ENCODE peak calls at places on chromosomes 3 and 15, in ten cellular contexts. N is heart left ventricle, G is kidney epithelial cell, Q is cardiac fibroblast, M is AG09319, U is osteocyte, O is GM20000, X is breast epithelium, W is adrenal gland, L is progenitor cell of endocrine pancreas. Z is an unnamed sample.

GRCh38 chr3:41044526-41044925 is 154.8 kb upstream of the CTNNB1 start:
- DNase-seq in X (no peak), L (no peak), O (no peak), M (no peak), U (peak), N (no peak), G (no peak), W (no peak), Q (no peak), Z (no peak)

GRCh38 chr3:119518026-119518425 is 19.7 kb downstream of the TIMMDC1 start:
- DNase-seq in X (no peak), U (no peak), W (no peak), O (no peak), L (no peak), G (no peak), M (no peak), Q (no peak), N (no peak), Z (no peak)

GRCh38 chr3:12193485-12194165 is 34.9 kb upstream of the TIMP4 start:
- DNase-seq in N (no peak), W (peak), Q (peak), M (peak), L (no peak), X (no peak), U (no peak), G (peak), O (peak), Z (no peak)

GRCh38 chr3:136994772-136995516 is 37.2 kb downstream of the IL20RB start:
- DNase-seq in G (no peak), U (no peak), Q (peak), M (peak), N (peak), L (no peak), X (peak), O (no peak), W (peak), Z (no peak)

GRCh38 chr3:99783009-99783573 is 34.6 kb upstream of the CMSS1 start:
- DNase-seq in X (no peak), W (no peak), L (no peak), U (no peak), G (peak), O (no peak), M (peak), N (no peak), Q (peak), Z (no peak)

GRCh38 chr3:141405025-141405424 is 36.7 kb downstream of the ZBTB38 start:
- DNase-seq in Q (peak), U (no peak), L (no peak), G (no peak), M (no peak), N (no peak), O (no peak), W (no peak), X (no peak), Z (no peak)

GRCh38 chr15:58608129-58608590 is 141.3 kb downstream of the ADAM10 start:
- DNase-seq in O (no peak), U (no peak), W (no peak), N (no peak), M (peak), Q (peak), L (no peak), G (no peak), X (no peak), Z (no peak)

GRCh38 chr3:170636609-170637008 is 50.7 kb upstream of the SLC7A14 start:
- DNase-seq in Q (no peak), W (no peak), G (no peak), U (no peak), X (no peak), M (no peak), O (no peak), L (no peak), N (no peak), Z (no peak)

DNA sequence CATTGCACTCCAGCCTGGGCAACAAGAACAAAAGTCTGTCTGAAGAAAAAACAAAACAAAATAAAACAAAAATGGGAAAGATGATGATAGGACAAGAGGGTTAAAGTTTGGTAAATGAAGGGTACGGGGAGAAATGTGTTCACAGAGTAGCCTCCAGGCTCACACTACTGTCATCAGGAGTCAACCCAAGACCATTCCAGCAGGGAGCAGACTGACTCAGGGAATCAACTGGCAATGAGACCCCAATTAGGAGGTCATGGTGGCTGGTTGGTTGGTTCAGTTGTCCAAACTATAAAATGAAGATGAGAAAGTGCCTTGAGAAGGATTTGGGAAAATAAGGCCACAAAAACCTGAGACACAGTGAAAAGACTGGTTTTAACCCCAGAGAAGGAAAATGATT is 51.8 kb downstream of the KLHL6 start:
- DNase-seq in Q (no peak), L (no peak), X (no peak), M (no peak), U (no peak), W (no peak), G (no peak), N (no peak), O (no peak), Z (no peak)
- TF ChIP-seq CTCF in Q (no peak), L (no peak), X (no peak), M (no peak), U (no peak), W (no peak), G (no peak), N (peak), O (no peak), Z (no peak)

GRCh38 chr3:94433811-94434210 is 370.9 kb downstream of the NSUN3 start:
- DNase-seq in W (no peak), U (no peak), N (no peak), Q (peak), G (no peak), X (no peak), L (no peak), M (no peak), O (no peak), Z (no peak)
- TF ChIP-seq CTCF in W (no peak), U (no peak), N (no peak), Q (no peak), G (no peak), X (no peak), L (no peak), M (no peak), O (no peak), Z (no peak)

GRCh38 chr3:74630602-74631001 is 16.1 kb upstream of the CNTN3 start:
- DNase-seq in G (no peak), X (no peak), L (no peak), U (no peak), M (no peak), O (no peak), N (no peak), W (no peak), Q (peak), Z (no peak)
- TF ChIP-seq CTCF in G (peak), X (peak), L (peak), U (peak), M (peak), O (no peak), N (peak), W (peak), Q (peak), Z (peak)

GRCh38 chr3:102225407-102226132 is 209.2 kb upstream of the ZPLD1 start:
- DNase-seq in L (no peak), Q (peak), N (no peak), M (peak), G (peak), X (no peak), U (no peak), W (no peak), O (peak), Z (no peak)

GRCh38 chr3:102226463-102226862 is 208.4 kb upstream of the ZPLD1 start:
- DNase-seq in X (no peak), O (no peak), U (no peak), Q (no peak), W (no peak), L (no peak), N (no peak), M (no peak), G (no peak), Z (no peak)

GRCh38 chr3:102223139-102223538 is 211.7 kb upstream of the ZPLD1 start:
- DNase-seq in N (no peak), O (no peak), M (no peak), U (no peak), G (no peak), W (no peak), X (no peak), L (no peak), Q (no peak), Z (no peak)

GRCh38 chr3:102229062-102229655 is 205.7 kb upstream of the ZPLD1 start:
- DNase-seq in L (peak), X (peak), N (peak), G (no peak), Q (peak), O (peak), U (peak), W (peak), M (peak), Z (peak)

DNA sequence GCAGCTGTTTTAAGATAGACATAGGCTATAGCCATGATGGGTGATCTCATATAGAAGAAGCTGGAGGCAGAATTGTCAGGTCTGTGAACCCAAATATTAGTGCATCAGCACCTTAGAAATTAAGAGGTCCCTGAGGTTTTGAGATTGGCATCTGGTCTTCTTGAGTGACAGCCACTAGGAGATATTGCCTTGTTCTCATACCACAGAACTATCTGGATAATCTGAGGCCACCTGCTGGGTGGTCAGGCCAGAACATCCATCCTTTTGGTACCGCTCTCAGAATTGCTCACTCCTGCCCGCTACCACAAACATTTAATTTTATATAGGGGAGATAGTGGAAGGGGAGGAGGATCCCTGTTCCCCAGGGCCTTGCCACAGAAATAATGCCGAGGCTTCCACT is 210.6 kb upstream of the ZPLD1 start:
- DNase-seq in N (peak), M (peak), Q (peak), L (no peak), X (no peak), O (peak), U (no peak), G (no peak), W (no peak), Z (peak)
- TF ChIP-seq CTCF in N (peak), M (peak), Q (peak), L (no peak), X (no peak), O (peak), U (peak), G (peak), W (peak), Z (no peak)

GRCh38 chr15:40273428-40273827 is 9.4 kb downstream of the ANKRD63 start:
- DNase-seq in U (no peak), Q (no peak), O (no peak), M (no peak), N (no peak), W (no peak), X (no peak), L (no peak), G (no peak), Z (no peak)

GRCh38 chr15:40270246-40270995 is 12.4 kb downstream of the ANKRD63 start:
- DNase-seq in W (no peak), O (no peak), U (no peak), X (no peak), M (no peak), G (no peak), N (no peak), L (no peak), Q (no peak), Z (no peak)

GRCh38 chr15:40271915-40272712 is 10.8 kb downstream of the ANKRD63 start:
- DNase-seq in X (no peak), M (no peak), N (no peak), U (no peak), W (no peak), G (no peak), Q (no peak), L (no peak), O (no peak), Z (no peak)

GRCh38 chr15:40274350-40275274 is 8.3 kb downstream of the ANKRD63 start:
- DNase-seq in M (peak), Q (peak), G (no peak), W (peak), U (peak), O (peak), L (peak), X (peak), N (peak), Z (peak)

DNA sequence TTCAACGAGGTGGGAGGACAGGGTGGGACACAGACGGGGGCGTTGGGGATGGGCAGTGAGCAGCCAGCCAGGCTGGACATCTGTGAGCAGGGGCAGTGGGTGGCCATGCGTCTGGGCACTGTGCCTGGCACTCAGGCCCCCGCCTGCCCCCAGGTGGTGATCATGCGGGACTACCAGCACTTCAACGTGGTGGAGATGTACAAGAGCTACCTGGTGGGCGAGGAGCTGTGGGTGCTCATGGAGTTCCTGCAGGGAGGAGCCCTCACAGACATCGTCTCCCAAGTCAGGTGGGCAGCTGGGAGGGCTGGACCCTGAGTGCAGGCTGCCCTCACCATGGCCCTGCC is 10.2 kb downstream of the ANKRD63 start:
- DNase-seq in G (no peak), N (no peak), O (no peak), L (no peak), Q (no peak), M (no peak), X (no peak), U (no peak), W (no peak), Z (no peak)
- TF ChIP-seq CTCF in G (peak), N (no peak), O (no peak), L (peak), Q (no peak), M (no peak), X (no peak), U (no peak), W (no peak), Z (no peak)

Z was measured in endothelial cell.